ENCODE peak calls at places on chromosomes 7 and 10, in seven cellular contexts. T is stomach, L is spleen, V is suprapubic skin, D is prostate gland, E is transverse colon, R is breast epithelium. X is an unnamed sample.
A peak's percentile ranks its signal among the peaks of the same experiment; 100 is the strongest.

GRCh38 chr10:76296885-76297775 is 865.7 kb downstream of the LRMDA start:
- DNase-seq in T (no peak), L (no peak), D (no peak), R (no peak), E (no peak), V (no peak), X (no peak)

GRCh38 chr10:121330528-121330927 is 267.7 kb downstream of the FGFR2 start:
- DNase-seq in R (no peak), D (no peak), V (no peak), T (no peak), E (no peak), L (no peak), X (no peak)

GRCh38 chr7:103391976-103392375 is 44.5 kb downstream of the PSMC2 start:
- DNase-seq in R (no peak), L (no peak), E (no peak), T (no peak), D (no peak), V (no peak), X (no peak)

GRCh38 chr7:1065263-1066260 is 21.2 kb downstream of the GPR146 start:
- DNase-seq in L (peak; percentile 93), T (peak; percentile 91), R (peak; percentile 83), D (peak; percentile 78), V (peak; percentile 91), E (peak; percentile 88), X (no peak)

GRCh38 chr10:128050117-128050516 is 76.1 kb downstream of the MKI67 start:
- DNase-seq in D (no peak), R (peak; percentile 9), T (no peak), E (no peak), L (peak; percentile 11), V (no peak), X (no peak)

GRCh38 chr7:117468174-117468573 is 11.7 kb upstream of the CFTR start:
- DNase-seq in E (no peak), L (no peak), R (no peak), V (no peak), T (no peak), D (no peak), X (no peak)

GRCh38 chr10:62072901-62073300 is 171.4 kb downstream of the ARID5B start:
- DNase-seq in L (no peak), R (no peak), D (no peak), V (no peak), T (no peak), E (no peak), X (no peak)

GRCh38 chr7:94161476-94161875 is 157.3 kb upstream of the BET1 start:
- DNase-seq in E (no peak), T (no peak), R (no peak), D (no peak), L (no peak), V (no peak), X (no peak)

GRCh38 chr10:91493313-91493712 is 83.2 kb downstream of the HECTD2 start:
- DNase-seq in E (no peak), T (no peak), D (no peak), R (no peak), V (no peak), L (no peak), X (no peak)

GRCh38 chr10:16828114-16828568 is 10.9 kb upstream of the RSU1 start:
- DNase-seq in E (peak; percentile 59), D (peak; percentile 53), L (peak; percentile 76), R (no peak), V (no peak), T (peak; percentile 48), X (no peak)

GRCh38 chr10:59944339-59944935 is 38.1 kb upstream of the CCDC6 start:
- DNase-seq in E (no peak), L (no peak), V (no peak), R (no peak), D (no peak), T (no peak), X (no peak)

GRCh38 chr7:106405697-106406141 is 120.9 kb upstream of the NAMPT start:
- DNase-seq in D (no peak), V (no peak), E (no peak), T (no peak), R (no peak), L (no peak), X (no peak)

GRCh38 chr7:100818366-100818765 is 9.0 kb downstream of the EPHB4 start:
- DNase-seq in D (no peak), T (no peak), V (no peak), L (no peak), R (no peak), E (no peak), X (no peak)

GRCh38 chr10:109773818-109774440 is 149.4 kb downstream of the XPNPEP1 start:
- DNase-seq in R (no peak), T (no peak), V (no peak), L (no peak), D (no peak), E (no peak), X (no peak)

GRCh38 chr7:1810961-1811849 is 141.1 kb downstream of the ELFN1 start:
- DNase-seq in V (peak; percentile 57), R (no peak), T (no peak), D (no peak), E (no peak), L (peak; percentile 56), X (no peak)

GRCh38 chr7:132472463-132473120 is 103.7 kb downstream of the PLXNA4 start:
- DNase-seq in V (no peak), D (no peak), R (no peak), L (no peak), E (no peak), T (no peak), X (no peak)

GRCh38 chr7:41885748-41886147 is 182.9 kb upstream of the INHBA start:
- DNase-seq in R (no peak), T (no peak), L (no peak), D (no peak), E (no peak), V (no peak), X (no peak)
- H3K4me1 ChIP-seq in R (no peaks in the 10 kb centered on the region), T (peaks cover 26% of the 10 kb centered on the region), L (peaks cover 15% of the 10 kb centered on the region), D (no peaks in the 10 kb centered on the region), E (peaks cover 27% of the 10 kb centered on the region), V (peaks cover 19% of the 10 kb centered on the region), X (peaks cover 26% of the 10 kb centered on the region)

GRCh38 chr7:44748042-44748947 is at the start of gene ZMIZ2:
- DNase-seq in T (peak; percentile 93), L (peak; percentile 99), R (peak; percentile 94), E (peak; percentile 95), V (peak; percentile 96), D (peak; percentile 94), X (no peak)
- TF ChIP-seq POLR2AphosphoS5 in T (peak; percentile 77), L (peak; percentile 88), R (peak; percentile 50), E (peak; percentile 80), V (no peak), D (no peak), X (peak; percentile 50)

GRCh38 chr10:114577133-114577532 is 80.9 kb downstream of the ABLIM1 start:
- DNase-seq in R (no peak), L (no peak), E (no peak), D (no peak), T (no peak), V (no peak), X (no peak)

GRCh38 chr10:114576716-114577115 is 81.4 kb downstream of the ABLIM1 start:
- DNase-seq in L (no peak), R (no peak), T (no peak), V (no peak), D (no peak), E (no peak), X (no peak)

GRCh38 chr10:114575417-114576131 is 82.5 kb downstream of the ABLIM1 start:
- DNase-seq in D (peak; percentile 21), L (no peak), T (no peak), V (no peak), E (no peak), R (no peak), X (no peak)

GRCh38 chr10:114573330-114574045 is 84.6 kb downstream of the ABLIM1 start:
- DNase-seq in D (no peak), T (no peak), L (no peak), R (no peak), E (no peak), V (no peak), X (no peak)

GRCh38 chr10:114576132-114576487 is 82.0 kb downstream of the ABLIM1 start:
- DNase-seq in V (no peak), E (no peak), L (no peak), R (no peak), D (peak; percentile 61), T (no peak), X (no peak)
- H3K4me1 ChIP-seq in V (peaks cover 35% of the 10 kb centered on the region), E (peaks cover 7% of the 10 kb centered on the region), L (no peaks in the 10 kb centered on the region), R (peaks cover 9% of the 10 kb centered on the region), D (no peaks in the 10 kb centered on the region), T (peaks cover 19% of the 10 kb centered on the region), X (peaks cover 29% of the 10 kb centered on the region)

DNA sequence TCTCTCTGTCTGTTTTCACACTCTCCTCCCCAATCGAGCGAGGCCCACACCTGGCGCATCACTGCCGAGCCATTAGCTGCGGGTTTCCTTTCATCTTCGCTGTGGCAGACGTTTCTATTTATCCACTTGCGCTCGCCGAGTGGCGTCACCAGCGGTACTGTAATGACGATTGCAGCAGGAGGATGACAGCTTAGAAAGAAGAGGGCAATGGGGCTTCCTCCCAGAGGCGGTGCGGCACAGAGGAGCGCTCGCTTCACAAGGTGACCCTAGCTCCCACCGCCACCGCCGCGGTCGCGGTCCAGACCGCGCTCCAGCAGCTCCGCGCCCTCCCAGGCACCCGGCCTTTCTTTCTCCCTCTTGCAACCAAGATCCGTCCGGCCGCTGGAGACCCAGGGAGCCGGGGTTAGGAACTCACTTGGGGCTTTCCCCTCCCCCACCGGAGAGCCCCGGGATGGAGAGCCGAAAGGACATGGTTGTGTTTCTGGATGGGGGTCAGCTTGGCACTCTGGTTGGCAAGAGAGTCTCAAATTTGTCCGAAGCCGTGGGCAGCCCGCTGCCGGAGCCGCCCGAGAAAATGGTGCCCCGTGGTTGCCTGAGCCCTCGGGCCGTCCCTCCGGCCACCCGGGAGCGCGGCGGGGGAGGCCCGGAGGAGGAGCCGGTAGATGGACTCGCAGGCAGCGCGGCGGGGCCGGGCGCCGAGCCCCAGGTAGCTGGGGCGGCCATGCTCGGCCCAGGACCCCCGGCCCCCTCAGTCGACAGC is at the start of gene EVX1:
- DNase-seq in L (no peak), V (no peak), E (peak; percentile 42), T (no peak), D (peak; percentile 55), R (no peak), X (no peak)
- TF ChIP-seq POLR2AphosphoS5 in L (no peak), V (no peak), E (peak; percentile 9), T (no peak), D (peak; percentile 62), R (no peak), X (peak; percentile 90)

DNA sequence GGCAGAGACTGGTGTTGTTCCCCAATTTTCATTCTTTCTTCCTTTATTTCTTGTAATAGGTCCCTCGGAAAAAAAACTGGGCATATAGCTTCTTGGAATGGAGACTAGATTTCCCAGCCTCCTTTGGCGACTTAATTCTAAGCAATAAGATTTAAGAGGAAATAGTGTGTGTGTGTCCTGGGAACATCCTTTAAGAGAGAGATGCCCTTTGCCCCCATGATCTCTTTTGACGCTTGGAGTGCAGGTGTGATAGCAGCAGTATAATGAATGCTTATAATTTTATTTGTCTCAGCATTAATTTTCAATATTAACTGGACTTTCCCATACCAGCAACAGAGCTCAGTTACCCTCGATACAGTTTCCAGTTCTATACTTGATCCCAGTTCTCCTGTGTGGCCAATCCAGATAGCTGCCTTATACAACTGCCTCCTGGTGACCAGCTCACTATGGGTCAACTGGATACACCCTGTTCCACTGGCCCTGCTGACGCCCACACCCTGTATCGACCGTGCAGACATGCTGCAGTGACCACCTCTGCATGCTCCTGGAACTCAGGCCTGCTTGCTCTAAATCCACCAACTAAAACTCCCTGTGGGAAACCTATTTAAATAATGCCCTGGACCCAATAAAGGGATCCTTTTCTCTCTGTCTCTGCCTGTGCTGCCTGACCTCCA is 13.9 kb downstream of the TMEM176A start:
- DNase-seq in V (no peak), D (no peak), L (no peak), E (no peak), T (no peak), R (no peak), X (no peak)
- H3K4me1 ChIP-seq in V (no peaks in the 10 kb centered on the region), D (no peaks in the 10 kb centered on the region), L (no peaks in the 10 kb centered on the region), E (no peaks in the 10 kb centered on the region), T (no peaks in the 10 kb centered on the region), R (no peaks in the 10 kb centered on the region), X (no peaks in the 10 kb centered on the region)

GRCh38 chr7:116271980-116272886 is 61.9 kb downstream of the TES start:
- DNase-seq in L (no peak), T (no peak), R (no peak), D (peak; percentile 64), E (peak; percentile 21), V (no peak), X (no peak)
- TF ChIP-seq POLR2AphosphoS5 in L (no peak), T (peak; percentile 78), R (no peak), D (peak; percentile 87), E (peak; percentile 94), V (peak; percentile 53), X (peak; percentile 66)

X was measured in vagina.